ENCODE peak calls at places on chromosomes 16 and 17, in ten cellular contexts. One of them, this sample, is unnamed.

GRCh38 chr16:77273815-77274214 is 74.6 kb downstream of the SYCE1L start:
- DNase-seq in IMR-90: no peak
- DNase-seq in A549: no peak
- DNase-seq in CD8-positive, alpha-beta T cell: no peak
- DNase-seq in fibroblast of villous mesenchyme: peak; percentile 60
- DNase-seq in PC-9: no peak
- DNase-seq in body of pancreas: no peak
- DNase-seq in AG10803: peak; percentile 56
- DNase-seq in BJ: no peak
- DNase-seq in mucosa of descending colon: no peak
- DNase-seq in this sample: no peak

GRCh38 chr16:56631197-56631596 is 1.3 kb upstream of the MT1M start:
- DNase-seq in BJ: no peak
- DNase-seq in IMR-90: no peak
- DNase-seq in PC-9: no peak
- DNase-seq in body of pancreas: no peak
- DNase-seq in CD8-positive, alpha-beta T cell: no peak
- DNase-seq in fibroblast of villous mesenchyme: no peak
- DNase-seq in AG10803: no peak
- DNase-seq in mucosa of descending colon: no peak
- DNase-seq in A549: no peak
- DNase-seq in this sample: no peak

GRCh38 chr17:6894206-6894528 is 62.6 kb upstream of the TEKT1 start:
- DNase-seq in body of pancreas: no peak
- DNase-seq in BJ: no peak
- DNase-seq in AG10803: no peak
- DNase-seq in fibroblast of villous mesenchyme: no peak
- DNase-seq in A549: no peak
- DNase-seq in CD8-positive, alpha-beta T cell: no peak
- DNase-seq in IMR-90: no peak
- DNase-seq in PC-9: no peak
- DNase-seq in mucosa of descending colon: no peak
- DNase-seq in this sample: peak; percentile 26

GRCh38 chr17:5355416-5356129 is 63.9 kb downstream of the NUP88 start:
- DNase-seq in fibroblast of villous mesenchyme: peak; percentile 41
- DNase-seq in mucosa of descending colon: no peak
- DNase-seq in IMR-90: no peak
- DNase-seq in body of pancreas: no peak
- DNase-seq in A549: no peak
- DNase-seq in CD8-positive, alpha-beta T cell: no peak
- DNase-seq in AG10803: peak; percentile 70
- DNase-seq in BJ: peak; percentile 19
- DNase-seq in PC-9: no peak
- DNase-seq in this sample: no peak

GRCh38 chr17:68440526-68440925 is 16.8 kb downstream of the WIPI1 start:
- DNase-seq in mucosa of descending colon: no peak
- DNase-seq in IMR-90: no peak
- DNase-seq in AG10803: no peak
- DNase-seq in CD8-positive, alpha-beta T cell: no peak
- DNase-seq in fibroblast of villous mesenchyme: no peak
- DNase-seq in body of pancreas: no peak
- DNase-seq in A549: no peak
- DNase-seq in BJ: no peak
- DNase-seq in PC-9: no peak
- DNase-seq in this sample: no peak

GRCh38 chr17:75842963-75843576 is 1.1 kb downstream of the UNC13D start:
- DNase-seq in AG10803: no peak
- DNase-seq in fibroblast of villous mesenchyme: no peak
- DNase-seq in PC-9: no peak
- DNase-seq in mucosa of descending colon: no peak
- DNase-seq in IMR-90: no peak
- DNase-seq in BJ: no peak
- DNase-seq in CD8-positive, alpha-beta T cell: no peak
- DNase-seq in body of pancreas: no peak
- DNase-seq in A549: no peak
- DNase-seq in this sample: no peak

GRCh38 chr17:63834431-63835166 is 7.1 kb upstream of the FTSJ3 start:
- DNase-seq in IMR-90: peak; percentile 85
- DNase-seq in fibroblast of villous mesenchyme: peak; percentile 71
- DNase-seq in A549: peak; percentile 92
- DNase-seq in CD8-positive, alpha-beta T cell: no peak
- DNase-seq in mucosa of descending colon: peak; percentile 55
- DNase-seq in body of pancreas: peak; percentile 77
- DNase-seq in PC-9: peak; percentile 63
- DNase-seq in AG10803: peak; percentile 81
- DNase-seq in BJ: peak; percentile 34
- DNase-seq in this sample: peak; percentile 73

GRCh38 chr17:38897176-38897575 is 27.3 kb downstream of the LASP1 start:
- DNase-seq in BJ: no peak
- DNase-seq in A549: no peak
- DNase-seq in CD8-positive, alpha-beta T cell: no peak
- DNase-seq in mucosa of descending colon: peak; percentile 66
- DNase-seq in AG10803: no peak
- DNase-seq in IMR-90: peak; percentile 28
- DNase-seq in PC-9: no peak
- DNase-seq in fibroblast of villous mesenchyme: peak; percentile 71
- DNase-seq in body of pancreas: peak; percentile 66
- DNase-seq in this sample: peak; percentile 52

GRCh38 chr17:66893382-66893781 is 58.5 kb downstream of the CACNG5 start:
- DNase-seq in AG10803: no peak
- DNase-seq in A549: no peak
- DNase-seq in PC-9: no peak
- DNase-seq in BJ: no peak
- DNase-seq in IMR-90: peak; percentile 4
- DNase-seq in body of pancreas: no peak
- DNase-seq in CD8-positive, alpha-beta T cell: no peak
- DNase-seq in fibroblast of villous mesenchyme: no peak
- DNase-seq in mucosa of descending colon: no peak
- DNase-seq in this sample: no peak

GRCh38 chr16:15691046-15691445 is 41.0 kb downstream of the NDE1 start:
- DNase-seq in fibroblast of villous mesenchyme: no peak
- DNase-seq in A549: no peak
- DNase-seq in CD8-positive, alpha-beta T cell: no peak
- DNase-seq in mucosa of descending colon: no peak
- DNase-seq in IMR-90: no peak
- DNase-seq in PC-9: no peak
- DNase-seq in AG10803: no peak
- DNase-seq in BJ: no peak
- DNase-seq in body of pancreas: no peak
- DNase-seq in this sample: no peak

GRCh38 chr16:85286066-85286712 is 173.9 kb upstream of the CIBAR2 start:
- DNase-seq in body of pancreas: peak; percentile 53
- DNase-seq in mucosa of descending colon: no peak
- DNase-seq in CD8-positive, alpha-beta T cell: no peak
- DNase-seq in A549: no peak
- DNase-seq in BJ: no peak
- DNase-seq in AG10803: peak; percentile 89
- DNase-seq in IMR-90: peak; percentile 76
- DNase-seq in PC-9: no peak
- DNase-seq in fibroblast of villous mesenchyme: peak; percentile 66
- DNase-seq in this sample: peak; percentile 72

GRCh38 chr16:24036614-24037013 is 200.8 kb downstream of the PRKCB start:
- DNase-seq in CD8-positive, alpha-beta T cell: peak; percentile 14
- DNase-seq in IMR-90: peak; percentile 33
- DNase-seq in mucosa of descending colon: peak; percentile 24
- DNase-seq in fibroblast of villous mesenchyme: peak; percentile 28
- DNase-seq in A549: peak; percentile 84
- DNase-seq in PC-9: no peak
- DNase-seq in AG10803: peak; percentile 40
- DNase-seq in BJ: no peak
- DNase-seq in body of pancreas: peak; percentile 32
- DNase-seq in this sample: peak; percentile 30

GRCh38 chr16:81711609-81712329 is 67.3 kb upstream of the PLCG2 start:
- DNase-seq in IMR-90: peak; percentile 92
- DNase-seq in A549: peak; percentile 92
- DNase-seq in PC-9: peak; percentile 91
- DNase-seq in AG10803: peak; percentile 92
- DNase-seq in fibroblast of villous mesenchyme: peak; percentile 94
- DNase-seq in BJ: peak; percentile 74
- DNase-seq in mucosa of descending colon: peak; percentile 55
- DNase-seq in body of pancreas: peak; percentile 37
- DNase-seq in CD8-positive, alpha-beta T cell: no peak
- DNase-seq in this sample: peak; percentile 90

GRCh38 chr16:48279199-48279598 is 31.9 kb upstream of the ABCC11 start:
- DNase-seq in fibroblast of villous mesenchyme: no peak
- DNase-seq in body of pancreas: no peak
- DNase-seq in BJ: no peak
- DNase-seq in mucosa of descending colon: no peak
- DNase-seq in PC-9: no peak
- DNase-seq in CD8-positive, alpha-beta T cell: no peak
- DNase-seq in IMR-90: no peak
- DNase-seq in AG10803: no peak
- DNase-seq in A549: no peak
- DNase-seq in this sample: no peak

GRCh38 chr16:66728117-66728787 is 23.2 kb downstream of the DYNC1LI2 start:
- DNase-seq in PC-9: peak; percentile 48
- DNase-seq in BJ: no peak
- DNase-seq in mucosa of descending colon: no peak
- DNase-seq in AG10803: peak; percentile 81
- DNase-seq in body of pancreas: peak; percentile 51
- DNase-seq in CD8-positive, alpha-beta T cell: no peak
- DNase-seq in fibroblast of villous mesenchyme: peak; percentile 65
- DNase-seq in A549: peak; percentile 61
- DNase-seq in IMR-90: peak; percentile 67
- DNase-seq in this sample: peak; percentile 74

GRCh38 chr16:25587783-25588182 is 104.0 kb upstream of the HS3ST4 start:
- DNase-seq in mucosa of descending colon: no peak
- DNase-seq in IMR-90: no peak
- DNase-seq in BJ: no peak
- DNase-seq in A549: no peak
- DNase-seq in fibroblast of villous mesenchyme: no peak
- DNase-seq in AG10803: no peak
- DNase-seq in PC-9: no peak
- DNase-seq in body of pancreas: no peak
- DNase-seq in CD8-positive, alpha-beta T cell: no peak
- DNase-seq in this sample: no peak
- H3K4me3 ChIP-seq in mucosa of descending colon: no peak overlapping the region
- H3K4me3 ChIP-seq in IMR-90: no peak overlapping the region
- H3K4me3 ChIP-seq in BJ: no peak overlapping the region
- H3K4me3 ChIP-seq in A549: no peak overlapping the region
- H3K4me3 ChIP-seq in fibroblast of villous mesenchyme: no peak overlapping the region
- H3K4me3 ChIP-seq in AG10803: no peak overlapping the region
- H3K4me3 ChIP-seq in PC-9: no peak overlapping the region
- H3K4me3 ChIP-seq in body of pancreas: no peak overlapping the region
- H3K4me3 ChIP-seq in CD8-positive, alpha-beta T cell: no peak overlapping the region
- H3K4me3 ChIP-seq in this sample: no peak overlapping the region

GRCh38 chr16:3983081-3983520 is 102.6 kb upstream of the CREBBP start:
- DNase-seq in fibroblast of villous mesenchyme: peak; percentile 60
- DNase-seq in mucosa of descending colon: peak; percentile 82
- DNase-seq in body of pancreas: peak; percentile 86
- DNase-seq in CD8-positive, alpha-beta T cell: peak; percentile 9
- DNase-seq in A549: peak; percentile 93
- DNase-seq in AG10803: peak; percentile 54
- DNase-seq in IMR-90: peak; percentile 69
- DNase-seq in BJ: no peak
- DNase-seq in PC-9: peak; percentile 64
- DNase-seq in this sample: peak; percentile 55
- TF ChIP-seq CTCF in fibroblast of villous mesenchyme: peak; percentile 69
- TF ChIP-seq CTCF in mucosa of descending colon: peak; percentile 41
- TF ChIP-seq CTCF in body of pancreas: peak; percentile 85
- TF ChIP-seq CTCF in CD8-positive, alpha-beta T cell: peak; percentile 31
- TF ChIP-seq CTCF in A549: peak; percentile 91
- TF ChIP-seq CTCF in AG10803: peak; percentile 79
- TF ChIP-seq CTCF in IMR-90: peak; percentile 80
- TF ChIP-seq CTCF in BJ: peak; percentile 84
- TF ChIP-seq CTCF in PC-9: peak; percentile 82
- TF ChIP-seq CTCF in this sample: peak; percentile 73

GRCh38 chr17:16407911-16408588 is 7.3 kb upstream of the TRPV2 start:
- DNase-seq in body of pancreas: peak; percentile 67
- DNase-seq in CD8-positive, alpha-beta T cell: no peak
- DNase-seq in BJ: no peak
- DNase-seq in AG10803: peak; percentile 33
- DNase-seq in fibroblast of villous mesenchyme: peak; percentile 68
- DNase-seq in IMR-90: peak; percentile 47
- DNase-seq in PC-9: no peak
- DNase-seq in mucosa of descending colon: peak; percentile 55
- DNase-seq in A549: no peak
- DNase-seq in this sample: peak; percentile 59

GRCh38 chr17:16406742-16407674 is 8.4 kb upstream of the TRPV2 start:
- DNase-seq in BJ: no peak
- DNase-seq in PC-9: no peak
- DNase-seq in fibroblast of villous mesenchyme: peak; percentile 37
- DNase-seq in body of pancreas: no peak
- DNase-seq in IMR-90: no peak
- DNase-seq in A549: peak; percentile 58
- DNase-seq in mucosa of descending colon: peak; percentile 55
- DNase-seq in CD8-positive, alpha-beta T cell: no peak
- DNase-seq in AG10803: no peak
- DNase-seq in this sample: no peak
- H3K4me3 ChIP-seq in BJ: peak overlapping the region; percentile 53
- H3K4me3 ChIP-seq in PC-9: peak overlapping the region; percentile 31
- H3K4me3 ChIP-seq in fibroblast of villous mesenchyme: peak overlapping the region; percentile 66
- H3K4me3 ChIP-seq in body of pancreas: peak overlapping the region; percentile 13
- H3K4me3 ChIP-seq in IMR-90: peak overlapping the region; percentile 43
- H3K4me3 ChIP-seq in A549: peak overlapping the region; percentile 72
- H3K4me3 ChIP-seq in mucosa of descending colon: no peak overlapping the region
- H3K4me3 ChIP-seq in CD8-positive, alpha-beta T cell: peak overlapping the region; percentile 50
- H3K4me3 ChIP-seq in AG10803: peak overlapping the region; percentile 64
- H3K4me3 ChIP-seq in this sample: peak overlapping the region; percentile 66

GRCh38 chr16:88989852-88990547 is 13.0 kb upstream of the CBFA2T3 start:
- DNase-seq in AG10803: no peak
- DNase-seq in mucosa of descending colon: no peak
- DNase-seq in A549: no peak
- DNase-seq in PC-9: no peak
- DNase-seq in body of pancreas: no peak
- DNase-seq in BJ: no peak
- DNase-seq in CD8-positive, alpha-beta T cell: no peak
- DNase-seq in IMR-90: no peak
- DNase-seq in fibroblast of villous mesenchyme: no peak
- DNase-seq in this sample: no peak

GRCh38 chr16:88993006-88993787 is 16.2 kb upstream of the CBFA2T3 start:
- DNase-seq in CD8-positive, alpha-beta T cell: no peak
- DNase-seq in BJ: no peak
- DNase-seq in mucosa of descending colon: no peak
- DNase-seq in fibroblast of villous mesenchyme: no peak
- DNase-seq in PC-9: no peak
- DNase-seq in A549: no peak
- DNase-seq in body of pancreas: no peak
- DNase-seq in IMR-90: no peak
- DNase-seq in AG10803: no peak
- DNase-seq in this sample: no peak

GRCh38 chr16:88992351-88993005 is 15.5 kb upstream of the CBFA2T3 start:
- DNase-seq in mucosa of descending colon: no peak
- DNase-seq in A549: no peak
- DNase-seq in AG10803: no peak
- DNase-seq in body of pancreas: no peak
- DNase-seq in IMR-90: no peak
- DNase-seq in BJ: no peak
- DNase-seq in PC-9: no peak
- DNase-seq in fibroblast of villous mesenchyme: no peak
- DNase-seq in CD8-positive, alpha-beta T cell: no peak
- DNase-seq in this sample: no peak

GRCh38 chr16:88993946-88994600 is 17.1 kb upstream of the CBFA2T3 start:
- DNase-seq in mucosa of descending colon: no peak
- DNase-seq in fibroblast of villous mesenchyme: no peak
- DNase-seq in BJ: no peak
- DNase-seq in AG10803: no peak
- DNase-seq in CD8-positive, alpha-beta T cell: no peak
- DNase-seq in IMR-90: no peak
- DNase-seq in body of pancreas: no peak
- DNase-seq in A549: no peak
- DNase-seq in PC-9: no peak
- DNase-seq in this sample: no peak

GRCh38 chr16:88991813-88992350 is 14.9 kb upstream of the CBFA2T3 start:
- DNase-seq in BJ: no peak
- DNase-seq in body of pancreas: no peak
- DNase-seq in PC-9: no peak
- DNase-seq in CD8-positive, alpha-beta T cell: no peak
- DNase-seq in mucosa of descending colon: no peak
- DNase-seq in AG10803: no peak
- DNase-seq in IMR-90: no peak
- DNase-seq in fibroblast of villous mesenchyme: no peak
- DNase-seq in A549: no peak
- DNase-seq in this sample: no peak
- TF ChIP-seq CTCF in BJ: no peak
- TF ChIP-seq CTCF in body of pancreas: no peak
- TF ChIP-seq CTCF in PC-9: no peak
- TF ChIP-seq CTCF in CD8-positive, alpha-beta T cell: no peak
- TF ChIP-seq CTCF in mucosa of descending colon: no peak
- TF ChIP-seq CTCF in AG10803: no peak
- TF ChIP-seq CTCF in IMR-90: no peak
- TF ChIP-seq CTCF in fibroblast of villous mesenchyme: no peak
- TF ChIP-seq CTCF in A549: no peak
- TF ChIP-seq CTCF in this sample: no peak